ENCODE peak calls at places on chromosomes 7 and 10, in seven cellular contexts. S is neural progenitor cell, F is breast epithelium, G is transverse colon, Q is body of pancreas, N is cardiac muscle cell, D is IMR-90. Y is an unnamed sample. For H3K27me3, the result is how much of the 10 kb centered on the place peaks cover.

GRCh38 chr7:74174606-74175082 is 488 bp downstream of the EIF4H start:
- DNase-seq in F (peak), D (peak), Q (peak), S (peak), G (peak), N (peak), Y (peak)

GRCh38 chr7:80088705-80089104 is 45.9 kb upstream of the GNAI1 start:
- DNase-seq in Q (no peak), F (no peak), G (no peak), S (no peak), D (peak), N (peak), Y (no peak)

GRCh38 chr7:105141068-105141467 is 127.1 kb downstream of the KMT2E start:
- DNase-seq in G (no peak), D (peak), S (peak), Q (no peak), F (no peak), N (peak), Y (no peak)

GRCh38 chr10:122487231-122487765 is 25.9 kb downstream of the HTRA1 start:
- DNase-seq in G (peak), Q (no peak), S (peak), N (no peak), F (no peak), D (peak), Y (no peak)

GRCh38 chr10:91652364-91652763 is 19.5 kb upstream of the PPP1R3C start:
- DNase-seq in Q (no peak), G (no peak), N (peak), D (peak), F (peak), S (peak), Y (no peak)

GRCh38 chr7:99380823-99381663 is 6.5 kb downstream of the ARPC1B start:
- DNase-seq in N (peak), G (peak), S (no peak), Q (no peak), D (no peak), F (no peak), Y (peak)

GRCh38 chr10:133006806-133007205 is 64.4 kb upstream of the CFAP46 start:
- DNase-seq in F (no peak), G (no peak), N (no peak), D (no peak), Q (no peak), S (no peak), Y (no peak)

GRCh38 chr10:90930971-90931841 is 10.3 kb upstream of the ANKRD1 start:
- DNase-seq in F (peak), S (peak), D (peak), G (no peak), N (peak), Q (peak), Y (no peak)

GRCh38 chr10:107215681-107216080 is 51.2 kb upstream of the SORCS1 start:
- DNase-seq in S (no peak), Q (no peak), D (no peak), G (no peak), N (no peak), F (no peak), Y (no peak)

GRCh38 chr7:99167072-99167471 is 23.2 kb upstream of the SMURF1 start:
- DNase-seq in F (no peak), D (no peak), Q (no peak), G (no peak), N (no peak), S (no peak), Y (no peak)

GRCh38 chr10:29438271-29438670 is 149.4 kb downstream of the LYZL1 start:
- DNase-seq in N (no peak), D (peak), F (no peak), S (peak), Q (no peak), G (no peak), Y (no peak)

GRCh38 chr7:110839866-110840265 is 251.1 kb upstream of the LRRN3 start:
- DNase-seq in S (peak), F (no peak), G (no peak), D (peak), Q (peak), N (peak), Y (no peak)

GRCh38 chr7:15950299-15950698 is 263.8 kb upstream of the MEOX2 start:
- DNase-seq in N (no peak), S (no peak), G (no peak), F (no peak), D (no peak), Q (no peak), Y (no peak)

GRCh38 chr10:50473756-50474155 is 150.0 kb downstream of the SGMS1 start:
- DNase-seq in F (no peak), G (no peak), N (no peak), D (no peak), Q (no peak), S (no peak), Y (no peak)

GRCh38 chr7:133854739-133855138 is 272.4 kb upstream of the LRGUK start:
- DNase-seq in D (peak), F (no peak), Q (no peak), N (peak), G (no peak), S (peak), Y (no peak)

GRCh38 chr7:107045980-107046379 is 1.5 kb downstream of the PRKAR2B start:
- DNase-seq in F (no peak), N (peak), G (no peak), D (peak), Q (no peak), S (no peak), Y (no peak)

GRCh38 chr7:28989596-28989980 is 31.5 kb upstream of the TRIL start:
- DNase-seq in S (no peak), D (no peak), N (no peak), F (no peak), G (no peak), Q (no peak), Y (no peak)

GRCh38 chr10:88270871-88271713 is 312.0 kb downstream of the RNLS start:
- DNase-seq in G (no peak), S (no peak), Q (no peak), F (no peak), N (peak), D (peak), Y (peak)

GRCh38 chr10:42632557-42632956 is 5.8 kb downstream of the ZNF33B start:
- DNase-seq in F (no peak), D (no peak), Q (no peak), G (no peak), N (no peak), S (no peak), Y (no peak)

GRCh38 chr10:42635098-42635497 is 3.3 kb downstream of the ZNF33B start:
- DNase-seq in F (no peak), N (no peak), D (no peak), G (no peak), Q (no peak), S (no peak), Y (no peak)

GRCh38 chr10:42630537-42631134 is 7.7 kb downstream of the ZNF33B start:
- DNase-seq in F (no peak), G (no peak), S (no peak), N (no peak), Q (no peak), D (no peak), Y (no peak)
- H3K27ac ChIP-seq in F (no peak), G (no peak), S (no peak), N (no peak), Q (no peak), D (no peak), Y (no peak)

GRCh38 chr7:140596751-140597424 is 43.7 kb downstream of the DENND2A start:
- DNase-seq in S (no peak), N (peak), D (peak), G (no peak), F (no peak), Q (no peak), Y (no peak)

GRCh38 chr7:140597425-140597949 is 43.1 kb downstream of the DENND2A start:
- DNase-seq in D (no peak), F (no peak), G (no peak), Q (no peak), S (no peak), N (peak), Y (no peak)

GRCh38 chr7:140594131-140594691 is 46.4 kb downstream of the DENND2A start:
- DNase-seq in Q (no peak), G (no peak), S (no peak), D (no peak), N (no peak), F (no peak), Y (no peak)

GRCh38 chr7:140593583-140593982 is 47.0 kb downstream of the DENND2A start:
- DNase-seq in F (no peak), N (no peak), G (no peak), S (no peak), Q (no peak), D (no peak), Y (no peak)

GRCh38 chr7:140595468-140596147 is 45.0 kb downstream of the DENND2A start:
- DNase-seq in S (no peak), F (no peak), N (peak), D (no peak), G (no peak), Q (no peak), Y (no peak)
- TF ChIP-seq CTCF in S (no peak), F (no peak), N (no peak), D (no peak), G (no peak), Q (no peak), Y (no peak)

GRCh38 chr7:1668486-1668931 is 1.6 kb upstream of the ELFN1 start:
- DNase-seq in G (no peak), Q (no peak), S (peak), D (no peak), N (no peak), F (no peak), Y (no peak)

GRCh38 chr7:1667566-1668485 is 2.3 kb upstream of the ELFN1 start:
- DNase-seq in Q (no peak), D (no peak), F (no peak), N (no peak), G (no peak), S (peak), Y (no peak)

GRCh38 chr7:1666251-1666778 is 3.8 kb upstream of the ELFN1 start:
- DNase-seq in S (peak), N (no peak), D (no peak), G (no peak), F (no peak), Q (no peak), Y (no peak)

GRCh38 chr7:1665721-1666250 is 4.3 kb upstream of the ELFN1 start:
- DNase-seq in Q (no peak), S (peak), D (peak), N (peak), G (no peak), F (no peak), Y (no peak)

GRCh38 chr7:1666779-1667565 is 3.1 kb upstream of the ELFN1 start:
- DNase-seq in Q (no peak), D (no peak), F (no peak), S (peak), N (no peak), G (no peak), Y (no peak)
- H3K27me3 ChIP-seq in Q (under half), D (half or more), F (under half), S (half or more), N (under half), G (half or more), Y (half or more)

DNA sequence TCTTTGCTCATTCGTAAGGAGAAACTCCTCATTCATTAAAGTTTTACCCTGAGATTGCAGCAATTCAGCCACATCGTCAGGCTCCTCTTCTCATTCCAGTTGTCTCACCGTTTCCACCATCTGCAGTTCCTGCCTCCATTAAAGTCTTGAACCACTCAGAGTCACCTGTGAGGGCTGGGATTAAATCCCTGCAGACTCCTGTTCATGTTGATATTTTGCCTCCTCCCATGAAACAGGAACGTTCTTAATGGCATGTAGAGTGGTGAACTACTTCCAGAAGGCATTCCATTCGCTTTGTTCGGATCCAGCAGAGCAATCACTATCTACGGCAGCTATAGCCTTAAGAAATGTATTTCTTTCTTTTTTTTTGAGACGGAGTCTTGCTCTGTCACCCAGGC is 96.5 kb upstream of the FAM20C start:
- DNase-seq in N (no peak), Q (no peak), S (no peak), F (no peak), G (no peak), D (no peak), Y (no peak)
- H3K27ac ChIP-seq in N (no peak), Q (no peak), S (no peak), F (no peak), G (no peak), D (no peak), Y (no peak)